ENCODE peak calls at places on chromosomes 12 and 14, in ten cellular contexts. One of them, this sample, is unnamed.

GRCh38 chr14:59275668-59276067 is 87.2 kb downstream of the DAAM1 start:
- DNase-seq in fibroblast of lung: peak
- DNase-seq in CD4-positive, alpha-beta T cell: no peak
- DNase-seq in HFFc6: peak
- DNase-seq in GM12865: peak
- DNase-seq in HFF-Myc: peak
- DNase-seq in HepG2: peak
- DNase-seq in progenitor cell of endocrine pancreas: no peak
- DNase-seq in GM12878: peak
- DNase-seq in dorsolateral prefrontal cortex: no peak
- DNase-seq in this sample: no peak

GRCh38 chr14:61491224-61491623 is 169.8 kb downstream of the PRKCH start:
- DNase-seq in fibroblast of lung: no peak
- DNase-seq in CD4-positive, alpha-beta T cell: no peak
- DNase-seq in HFFc6: no peak
- DNase-seq in GM12865: no peak
- DNase-seq in HFF-Myc: no peak
- DNase-seq in HepG2: peak
- DNase-seq in progenitor cell of endocrine pancreas: no peak
- DNase-seq in GM12878: no peak
- DNase-seq in dorsolateral prefrontal cortex: no peak
- DNase-seq in this sample: no peak

GRCh38 chr14:100556936-100557505 is 30.2 kb downstream of the BEGAIN start:
- DNase-seq in fibroblast of lung: no peak
- DNase-seq in CD4-positive, alpha-beta T cell: no peak
- DNase-seq in HFFc6: no peak
- DNase-seq in GM12865: no peak
- DNase-seq in HFF-Myc: no peak
- DNase-seq in HepG2: no peak
- DNase-seq in progenitor cell of endocrine pancreas: no peak
- DNase-seq in GM12878: no peak
- DNase-seq in dorsolateral prefrontal cortex: no peak
- DNase-seq in this sample: no peak

GRCh38 chr14:64671591-64671990 is 32.6 kb upstream of the PLEKHG3 start:
- DNase-seq in fibroblast of lung: peak
- DNase-seq in CD4-positive, alpha-beta T cell: no peak
- DNase-seq in HFFc6: peak
- DNase-seq in GM12865: peak
- DNase-seq in HFF-Myc: no peak
- DNase-seq in HepG2: peak
- DNase-seq in progenitor cell of endocrine pancreas: no peak
- DNase-seq in GM12878: no peak
- DNase-seq in dorsolateral prefrontal cortex: no peak
- DNase-seq in this sample: peak

GRCh38 chr14:63663428-63664142 is 21.9 kb upstream of the WDR89 start:
- DNase-seq in fibroblast of lung: peak
- DNase-seq in CD4-positive, alpha-beta T cell: no peak
- DNase-seq in HFFc6: no peak
- DNase-seq in GM12865: peak
- DNase-seq in HFF-Myc: no peak
- DNase-seq in HepG2: peak
- DNase-seq in progenitor cell of endocrine pancreas: no peak
- DNase-seq in GM12878: no peak
- DNase-seq in dorsolateral prefrontal cortex: no peak
- DNase-seq in this sample: no peak

GRCh38 chr12:120283318-120283717 is 8.4 kb downstream of the RNU4-2 start:
- DNase-seq in fibroblast of lung: no peak
- DNase-seq in CD4-positive, alpha-beta T cell: no peak
- DNase-seq in HFFc6: no peak
- DNase-seq in GM12865: no peak
- DNase-seq in HFF-Myc: no peak
- DNase-seq in HepG2: no peak
- DNase-seq in progenitor cell of endocrine pancreas: no peak
- DNase-seq in GM12878: no peak
- DNase-seq in dorsolateral prefrontal cortex: no peak
- DNase-seq in this sample: no peak

GRCh38 chr12:1532367-1532752 is 62.0 kb downstream of the FBXL14 start:
- DNase-seq in fibroblast of lung: no peak
- DNase-seq in CD4-positive, alpha-beta T cell: no peak
- DNase-seq in HFFc6: no peak
- DNase-seq in GM12865: no peak
- DNase-seq in HFF-Myc: no peak
- DNase-seq in HepG2: no peak
- DNase-seq in progenitor cell of endocrine pancreas: no peak
- DNase-seq in GM12878: no peak
- DNase-seq in dorsolateral prefrontal cortex: no peak
- DNase-seq in this sample: no peak

GRCh38 chr14:78863143-78863542 is 693.0 kb downstream of the NRXN3 start:
- DNase-seq in fibroblast of lung: peak
- DNase-seq in CD4-positive, alpha-beta T cell: no peak
- DNase-seq in HFFc6: peak
- DNase-seq in GM12865: peak
- DNase-seq in HFF-Myc: peak
- DNase-seq in HepG2: peak
- DNase-seq in progenitor cell of endocrine pancreas: peak
- DNase-seq in GM12878: no peak
- DNase-seq in dorsolateral prefrontal cortex: no peak
- DNase-seq in this sample: no peak

GRCh38 chr12:60644076-60644475 is 1048.2 kb downstream of the SLC16A7 start:
- DNase-seq in fibroblast of lung: no peak
- DNase-seq in CD4-positive, alpha-beta T cell: no peak
- DNase-seq in HFFc6: no peak
- DNase-seq in GM12865: no peak
- DNase-seq in HFF-Myc: no peak
- DNase-seq in HepG2: no peak
- DNase-seq in progenitor cell of endocrine pancreas: no peak
- DNase-seq in GM12878: no peak
- DNase-seq in dorsolateral prefrontal cortex: no peak
- DNase-seq in this sample: no peak

GRCh38 chr14:105797546-105797945 is 271.2 kb downstream of the TMEM121 start:
- DNase-seq in fibroblast of lung: no peak
- DNase-seq in CD4-positive, alpha-beta T cell: no peak
- DNase-seq in HFFc6: no peak
- DNase-seq in GM12865: no peak
- DNase-seq in HFF-Myc: no peak
- DNase-seq in HepG2: no peak
- DNase-seq in progenitor cell of endocrine pancreas: no peak
- DNase-seq in GM12878: no peak
- DNase-seq in dorsolateral prefrontal cortex: no peak
- DNase-seq in this sample: no peak

GRCh38 chr14:61642246-61642982 is 52.9 kb upstream of the HIF1A start:
- DNase-seq in fibroblast of lung: peak
- DNase-seq in CD4-positive, alpha-beta T cell: no peak
- DNase-seq in HFFc6: peak
- DNase-seq in GM12865: no peak
- DNase-seq in HFF-Myc: peak
- DNase-seq in HepG2: no peak
- DNase-seq in progenitor cell of endocrine pancreas: no peak
- DNase-seq in GM12878: no peak
- DNase-seq in dorsolateral prefrontal cortex: no peak
- DNase-seq in this sample: peak

GRCh38 chr12:23857201-23857600 is 92.3 kb downstream of the SOX5 start:
- DNase-seq in fibroblast of lung: no peak
- DNase-seq in CD4-positive, alpha-beta T cell: no peak
- DNase-seq in HFFc6: no peak
- DNase-seq in GM12865: no peak
- DNase-seq in HFF-Myc: no peak
- DNase-seq in HepG2: no peak
- DNase-seq in progenitor cell of endocrine pancreas: no peak
- DNase-seq in GM12878: no peak
- DNase-seq in dorsolateral prefrontal cortex: no peak
- DNase-seq in this sample: no peak

GRCh38 chr14:58663494-58664111 is 25.8 kb downstream of the DACT1 start:
- DNase-seq in fibroblast of lung: peak
- DNase-seq in CD4-positive, alpha-beta T cell: no peak
- DNase-seq in HFFc6: peak
- DNase-seq in GM12865: no peak
- DNase-seq in HFF-Myc: peak
- DNase-seq in HepG2: no peak
- DNase-seq in progenitor cell of endocrine pancreas: no peak
- DNase-seq in GM12878: no peak
- DNase-seq in dorsolateral prefrontal cortex: no peak
- DNase-seq in this sample: no peak

GRCh38 chr14:24389266-24389855 is 9.4 kb upstream of the NYNRIN start:
- DNase-seq in fibroblast of lung: peak
- DNase-seq in CD4-positive, alpha-beta T cell: no peak
- DNase-seq in HFFc6: peak
- DNase-seq in GM12865: no peak
- DNase-seq in HFF-Myc: no peak
- DNase-seq in HepG2: no peak
- DNase-seq in progenitor cell of endocrine pancreas: no peak
- DNase-seq in GM12878: no peak
- DNase-seq in dorsolateral prefrontal cortex: no peak
- DNase-seq in this sample: no peak

GRCh38 chr14:24395609-24396580 is 2.9 kb upstream of the NYNRIN start:
- DNase-seq in fibroblast of lung: peak
- DNase-seq in CD4-positive, alpha-beta T cell: no peak
- DNase-seq in HFFc6: no peak
- DNase-seq in GM12865: no peak
- DNase-seq in HFF-Myc: no peak
- DNase-seq in HepG2: no peak
- DNase-seq in progenitor cell of endocrine pancreas: no peak
- DNase-seq in GM12878: no peak
- DNase-seq in dorsolateral prefrontal cortex: no peak
- DNase-seq in this sample: no peak

GRCh38 chr14:24394275-24394674 is 4.5 kb upstream of the NYNRIN start:
- DNase-seq in fibroblast of lung: no peak
- DNase-seq in CD4-positive, alpha-beta T cell: no peak
- DNase-seq in HFFc6: no peak
- DNase-seq in GM12865: no peak
- DNase-seq in HFF-Myc: no peak
- DNase-seq in HepG2: no peak
- DNase-seq in progenitor cell of endocrine pancreas: no peak
- DNase-seq in GM12878: no peak
- DNase-seq in dorsolateral prefrontal cortex: no peak
- DNase-seq in this sample: no peak

GRCh38 chr14:24390696-24391468 is 7.9 kb upstream of the NYNRIN start:
- DNase-seq in fibroblast of lung: no peak
- DNase-seq in CD4-positive, alpha-beta T cell: no peak
- DNase-seq in HFFc6: no peak
- DNase-seq in GM12865: no peak
- DNase-seq in HFF-Myc: no peak
- DNase-seq in HepG2: no peak
- DNase-seq in progenitor cell of endocrine pancreas: no peak
- DNase-seq in GM12878: no peak
- DNase-seq in dorsolateral prefrontal cortex: no peak
- DNase-seq in this sample: no peak

GRCh38 chr14:24392327-24393098 is 6.3 kb upstream of the NYNRIN start:
- DNase-seq in fibroblast of lung: peak
- DNase-seq in CD4-positive, alpha-beta T cell: no peak
- DNase-seq in HFFc6: peak
- DNase-seq in GM12865: no peak
- DNase-seq in HFF-Myc: no peak
- DNase-seq in HepG2: no peak
- DNase-seq in progenitor cell of endocrine pancreas: no peak
- DNase-seq in GM12878: no peak
- DNase-seq in dorsolateral prefrontal cortex: no peak
- DNase-seq in this sample: no peak
- TF ChIP-seq CTCF in fibroblast of lung: no peak
- TF ChIP-seq CTCF in CD4-positive, alpha-beta T cell: no peak
- TF ChIP-seq CTCF in HFFc6: no peak
- TF ChIP-seq CTCF in GM12865: no peak
- TF ChIP-seq CTCF in HFF-Myc: no peak
- TF ChIP-seq CTCF in HepG2: peak
- TF ChIP-seq CTCF in progenitor cell of endocrine pancreas: no peak
- TF ChIP-seq CTCF in GM12878: no peak
- TF ChIP-seq CTCF in dorsolateral prefrontal cortex: no peak
- TF ChIP-seq CTCF in this sample: no peak

GRCh38 chr12:115004469-115005146 is 320.6 kb upstream of the TBX3 start:
- DNase-seq in fibroblast of lung: no peak
- DNase-seq in CD4-positive, alpha-beta T cell: no peak
- DNase-seq in HFFc6: no peak
- DNase-seq in GM12865: no peak
- DNase-seq in HFF-Myc: no peak
- DNase-seq in HepG2: no peak
- DNase-seq in progenitor cell of endocrine pancreas: no peak
- DNase-seq in GM12878: no peak
- DNase-seq in dorsolateral prefrontal cortex: no peak
- DNase-seq in this sample: no peak
- TF ChIP-seq CTCF in fibroblast of lung: no peak
- TF ChIP-seq CTCF in CD4-positive, alpha-beta T cell: no peak
- TF ChIP-seq CTCF in HFFc6: no peak
- TF ChIP-seq CTCF in GM12865: no peak
- TF ChIP-seq CTCF in HFF-Myc: no peak
- TF ChIP-seq CTCF in HepG2: no peak
- TF ChIP-seq CTCF in progenitor cell of endocrine pancreas: no peak
- TF ChIP-seq CTCF in GM12878: no peak
- TF ChIP-seq CTCF in dorsolateral prefrontal cortex: no peak
- TF ChIP-seq CTCF in this sample: no peak

GRCh38 chr12:42104087-42104486 is 40.6 kb downstream of the GXYLT1 start:
- DNase-seq in fibroblast of lung: no peak
- DNase-seq in CD4-positive, alpha-beta T cell: no peak
- DNase-seq in HFFc6: no peak
- DNase-seq in GM12865: no peak
- DNase-seq in HFF-Myc: no peak
- DNase-seq in HepG2: no peak
- DNase-seq in progenitor cell of endocrine pancreas: no peak
- DNase-seq in GM12878: no peak
- DNase-seq in dorsolateral prefrontal cortex: no peak
- DNase-seq in this sample: no peak
- TF ChIP-seq CTCF in fibroblast of lung: no peak
- TF ChIP-seq CTCF in CD4-positive, alpha-beta T cell: peak
- TF ChIP-seq CTCF in HFFc6: peak
- TF ChIP-seq CTCF in GM12865: no peak
- TF ChIP-seq CTCF in HFF-Myc: no peak
- TF ChIP-seq CTCF in HepG2: no peak
- TF ChIP-seq CTCF in progenitor cell of endocrine pancreas: no peak
- TF ChIP-seq CTCF in GM12878: peak
- TF ChIP-seq CTCF in dorsolateral prefrontal cortex: peak
- TF ChIP-seq CTCF in this sample: peak

DNA sequence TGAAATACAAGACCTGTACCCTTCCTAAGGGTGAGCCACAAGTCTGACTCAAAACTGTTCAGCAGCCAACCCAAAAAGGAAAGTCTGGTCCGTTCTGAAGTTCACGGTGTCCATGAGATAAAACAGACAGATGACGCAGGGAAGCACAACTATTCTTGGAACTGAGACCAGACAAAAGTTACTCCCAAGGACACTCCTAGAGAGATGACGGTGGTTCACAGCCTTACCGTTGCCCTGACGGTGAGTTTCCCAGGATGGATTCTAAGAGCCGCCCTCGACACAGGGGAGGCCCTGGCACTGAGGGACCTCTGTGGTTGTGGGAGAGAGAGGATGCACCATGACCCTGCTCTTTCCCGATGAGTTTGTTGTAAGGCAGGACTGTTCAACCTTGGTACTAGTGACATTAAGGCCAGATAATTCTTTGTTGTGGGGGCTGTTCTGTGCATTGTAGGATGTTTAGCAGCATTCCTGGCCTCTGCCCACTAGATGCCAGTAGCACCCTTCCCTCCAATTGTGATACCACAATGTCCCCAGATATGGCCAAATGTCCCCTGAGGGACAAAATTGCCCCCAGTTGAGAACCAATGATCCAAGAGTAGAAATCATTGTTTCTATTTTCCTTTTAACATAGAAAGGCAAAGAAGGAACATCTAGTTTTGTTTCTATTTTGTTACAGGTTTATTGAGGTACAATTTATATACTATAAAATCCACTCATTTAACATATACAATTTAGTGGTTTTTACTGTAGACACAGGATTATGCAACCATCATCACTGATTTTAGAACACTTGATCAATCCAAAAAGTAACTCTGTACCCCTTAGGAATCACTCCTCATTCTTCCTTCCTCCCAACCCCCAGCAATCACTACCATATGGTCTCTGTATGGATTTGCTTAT is 23.0 kb downstream of the OR10P1 start:
- DNase-seq in fibroblast of lung: peak
- DNase-seq in CD4-positive, alpha-beta T cell: no peak
- DNase-seq in HFFc6: no peak
- DNase-seq in GM12865: peak
- DNase-seq in HFF-Myc: no peak
- DNase-seq in HepG2: peak
- DNase-seq in progenitor cell of endocrine pancreas: no peak
- DNase-seq in GM12878: no peak
- DNase-seq in dorsolateral prefrontal cortex: no peak
- DNase-seq in this sample: no peak
- TF ChIP-seq CTCF in fibroblast of lung: peak
- TF ChIP-seq CTCF in CD4-positive, alpha-beta T cell: no peak
- TF ChIP-seq CTCF in HFFc6: peak
- TF ChIP-seq CTCF in GM12865: peak
- TF ChIP-seq CTCF in HFF-Myc: peak
- TF ChIP-seq CTCF in HepG2: peak
- TF ChIP-seq CTCF in progenitor cell of endocrine pancreas: peak
- TF ChIP-seq CTCF in GM12878: peak
- TF ChIP-seq CTCF in dorsolateral prefrontal cortex: peak
- TF ChIP-seq CTCF in this sample: peak